ENCODE peak calls at places on chromosome X, in four cellular contexts. R, V, U and F are unnamed samples.

GRCh38 chrX:124736553-124737240 is 390.3 kb downstream of the SH2D1A start:
- DNase-seq in R (no peak), V (no peak), U (no peak), F (peak; percentile 32)

GRCh38 chrX:106007815-106008214 is 30.7 kb downstream of the SERPINA7 start:
- DNase-seq in R (no peak), V (peak; percentile 9), U (no peak), F (no peak)

GRCh38 chrX:103440621-103441020 is 64.3 kb downstream of the BEX3 start:
- DNase-seq in R (no peak), V (no peak), U (no peak), F (no peak)

GRCh38 chrX:154596290-154596929 is 11.5 kb downstream of the CTAG1A start:
- DNase-seq in R (no peak), V (no peak), U (peak; percentile 23), F (no peak)

GRCh38 chrX:72027914-72028307 is 103.8 kb downstream of the RTL5 start:
- DNase-seq in R (no peak), V (no peak), U (no peak), F (no peak)

GRCh38 chrX:74890676-74891430 is 34.4 kb downstream of the NEXMIF start:
- DNase-seq in R (no peak), V (no peak), U (no peak), F (no peak)

GRCh38 chrX:1210844-1211243 is 1.6 kb downstream of the CRLF2 start:
- DNase-seq in R (no peak), V (no peak), U (no peak), F (no peak)

GRCh38 chrX:114268643-114269042 is 315.2 kb upstream of the HTR2C start:
- DNase-seq in R (no peak), V (no peak), U (no peak), F (no peak)

GRCh38 chrX:25726539-25726938 is 411.6 kb upstream of the MAGEB18 start:
- DNase-seq in R (no peak), V (peak; percentile 3), U (peak; percentile 43), F (no peak)

GRCh38 chrX:46386511-46386910 is 158.7 kb downstream of the ZNF674 start:
- DNase-seq in R (no peak), V (no peak), U (no peak), F (no peak)
- TF ChIP-seq CTCF in R (no peak), V (no peak), U (no peak), F (peak; percentile 50)

GRCh38 chrX:123731987-123732678 is 719 bp downstream of the THOC2 start:
- DNase-seq in R (no peak), V (peak; percentile 41), U (no peak), F (peak; percentile 43)
- H3K27ac ChIP-seq in R (peak overlapping the region; percentile 86), V (peak overlapping the region; percentile 94), U (peak overlapping the region; percentile 48), F (peak overlapping the region; percentile 53)

DNA sequence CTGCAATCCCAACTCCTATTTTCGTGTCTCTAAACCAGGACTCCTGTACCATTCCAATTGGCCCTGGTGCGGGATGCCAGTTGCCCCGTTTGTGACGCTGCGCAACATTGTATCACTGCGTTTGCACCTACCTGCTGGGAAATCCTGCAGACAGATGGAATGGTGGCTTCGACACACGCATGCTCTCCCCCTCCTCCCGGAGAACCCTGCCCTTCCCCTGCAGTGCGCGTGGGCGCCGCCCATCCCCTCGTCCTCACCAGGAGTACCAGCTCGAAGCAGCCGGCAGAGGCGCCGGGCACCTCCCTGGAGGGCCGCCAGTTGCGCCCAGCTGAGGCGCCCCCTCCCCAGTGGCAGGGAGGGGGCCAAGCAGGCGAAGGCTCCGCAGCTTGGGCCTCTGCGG is 1.4 kb downstream of the DGKK start:
- DNase-seq in R (no peak), V (peak; percentile 13), U (no peak), F (no peak)
- H3K4me3 ChIP-seq in R (no peak overlapping the region), V (no peak overlapping the region), U (no peak overlapping the region), F (no peak overlapping the region)

DNA sequence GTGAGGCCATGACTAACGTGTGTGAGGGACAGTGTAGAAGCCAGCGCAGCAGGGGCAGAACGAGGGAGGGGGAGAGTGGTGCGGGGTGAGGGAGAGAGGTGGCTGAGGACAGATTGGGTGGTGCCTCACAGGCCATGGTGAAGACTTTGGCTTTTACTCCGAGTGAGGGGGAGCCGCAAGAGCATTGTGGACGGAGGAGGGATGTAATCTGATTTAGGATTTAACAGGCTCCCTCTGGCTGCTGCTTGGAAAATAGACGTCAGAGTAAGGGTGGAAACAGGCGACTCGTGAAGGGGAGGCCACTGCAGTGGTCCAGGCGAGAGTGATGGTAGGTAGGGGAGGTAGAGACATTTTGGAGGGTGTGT is 13.0 kb downstream of the PPP1R3F start:
- DNase-seq in R (no peak), V (peak; percentile 28), U (no peak), F (no peak)
- TF ChIP-seq CTCF in R (peak; percentile 43), V (peak; percentile 32), U (no peak), F (peak; percentile 17)

GRCh38 chrX:47189906-47190305 is 3.7 kb upstream of the UBA1 start:
- DNase-seq in R (no peak), V (no peak), U (no peak), F (peak; percentile 53)

GRCh38 chrX:47191331-47191730 is 2.3 kb upstream of the UBA1 start:
- DNase-seq in R (no peak), V (peak; percentile 43), U (peak; percentile 42), F (peak; percentile 46)

GRCh38 chrX:47191806-47192401 is 1.7 kb upstream of the UBA1 start:
- DNase-seq in R (no peak), V (no peak), U (no peak), F (no peak)

GRCh38 chrX:47193475-47194241 is at the start of gene UBA1:
- DNase-seq in R (peak; percentile 90), V (peak; percentile 99), U (peak; percentile 99), F (peak; percentile 97)

DNA sequence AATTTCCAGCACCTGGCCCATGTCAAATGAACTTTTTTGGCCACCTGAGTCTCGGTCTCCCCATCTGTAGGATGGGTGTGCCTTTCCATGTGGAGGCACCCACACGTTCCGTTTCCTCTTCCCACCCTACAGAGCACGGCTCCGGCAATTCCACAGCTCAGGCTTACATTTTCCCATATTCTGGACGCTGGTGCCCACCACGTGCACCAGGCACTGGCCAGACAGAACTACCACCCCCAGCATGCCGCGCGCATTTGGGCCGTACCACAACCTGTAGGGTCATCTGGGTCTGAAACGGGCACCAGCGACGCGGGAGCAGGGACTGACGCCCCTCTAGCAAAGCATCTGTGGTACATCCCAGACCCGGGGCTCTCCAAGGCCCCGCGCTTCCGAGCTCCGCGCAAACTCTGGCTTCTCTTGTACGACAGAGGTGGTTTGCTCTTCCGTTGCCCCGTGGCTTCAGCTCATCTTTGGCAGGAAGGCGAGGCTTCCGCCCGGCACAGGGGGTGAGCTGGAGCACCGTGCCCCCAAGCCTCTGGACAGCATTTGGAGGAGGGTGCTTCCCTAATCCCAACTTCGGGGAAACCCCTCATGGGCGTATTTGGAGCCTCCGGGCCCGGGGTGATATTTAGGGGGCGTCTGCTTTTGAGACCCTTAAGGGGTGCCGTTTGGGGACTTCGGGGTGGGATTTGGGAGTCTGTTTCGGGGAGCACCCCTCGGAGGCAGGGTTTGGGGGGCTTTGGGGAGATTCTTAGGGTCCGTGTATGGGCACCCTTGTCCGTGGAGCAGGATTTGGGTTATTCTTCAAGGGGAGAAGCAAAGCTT is 3.0 kb upstream of the UBA1 start:
- DNase-seq in R (peak; percentile 82), V (peak; percentile 96), U (peak; percentile 86), F (peak; percentile 88)
- H3K27ac ChIP-seq in R (peak overlapping the region; percentile 33), V (peak overlapping the region; percentile 7), U (no peak overlapping the region), F (no peak overlapping the region)

DNA sequence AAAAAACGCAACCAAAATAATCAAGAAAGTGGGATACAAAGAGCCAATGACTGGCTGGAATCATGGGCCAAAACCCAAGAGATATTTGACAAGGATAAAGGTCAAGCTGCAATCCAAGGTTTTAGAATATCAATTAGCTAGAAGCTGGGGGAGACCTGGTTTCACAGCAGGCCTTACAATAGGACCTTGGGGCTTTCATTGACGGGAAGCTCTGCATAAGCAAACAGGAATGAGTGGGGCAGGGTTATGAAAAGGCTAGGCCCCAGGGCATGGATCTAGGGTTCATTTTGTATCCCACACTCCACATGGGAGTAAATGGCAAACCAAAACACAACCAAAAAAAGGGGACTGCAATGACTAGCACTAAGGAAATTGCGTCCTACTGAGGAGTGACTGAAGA is 215.3 kb downstream of the HS6ST2 start:
- DNase-seq in R (no peak), V (no peak), U (no peak), F (no peak)
- H3K4me3 ChIP-seq in R (no peak overlapping the region), V (no peak overlapping the region), U (no peak overlapping the region), F (no peak overlapping the region)

DNA sequence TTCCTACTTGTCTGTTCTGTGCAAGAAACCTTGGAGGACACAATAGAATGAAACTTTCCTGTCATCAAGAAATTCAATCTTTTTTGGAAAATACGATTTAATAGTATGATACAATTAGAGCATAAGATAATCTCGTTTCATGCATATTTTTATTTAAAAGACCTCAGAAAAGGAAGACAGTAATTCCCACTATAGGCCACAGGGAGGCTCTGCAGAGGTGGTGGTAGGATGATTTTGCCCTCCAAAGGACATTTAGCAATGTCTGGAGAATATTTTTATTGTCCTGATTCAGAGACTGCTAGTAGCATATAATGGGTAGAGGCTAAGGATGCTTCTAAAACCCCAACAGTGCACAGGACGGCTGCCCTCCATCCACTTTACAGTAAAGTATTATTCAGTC is 68.7 kb downstream of the PAK3 start:
- DNase-seq in R (no peak), V (peak; percentile 37), U (no peak), F (no peak)
- TF ChIP-seq CTCF in R (peak; percentile 33), V (peak; percentile 51), U (no peak), F (peak; percentile 36)

GRCh38 chrX:24465524-24465850 is 401 bp downstream of the PDK3 start:
- DNase-seq in R (peak; percentile 15), V (no peak), U (no peak), F (no peak)

GRCh38 chrX:24464836-24465523 is at the start of gene PDK3:
- DNase-seq in R (peak; percentile 92), V (peak; percentile 98), U (peak; percentile 92), F (peak; percentile 91)

GRCh38 chrX:24463077-24463476 is 2.0 kb upstream of the PDK3 start:
- DNase-seq in R (no peak), V (no peak), U (no peak), F (no peak)

GRCh38 chrX:24466025-24466424 is 939 bp downstream of the PDK3 start:
- DNase-seq in R (no peak), V (no peak), U (no peak), F (no peak)

DNA sequence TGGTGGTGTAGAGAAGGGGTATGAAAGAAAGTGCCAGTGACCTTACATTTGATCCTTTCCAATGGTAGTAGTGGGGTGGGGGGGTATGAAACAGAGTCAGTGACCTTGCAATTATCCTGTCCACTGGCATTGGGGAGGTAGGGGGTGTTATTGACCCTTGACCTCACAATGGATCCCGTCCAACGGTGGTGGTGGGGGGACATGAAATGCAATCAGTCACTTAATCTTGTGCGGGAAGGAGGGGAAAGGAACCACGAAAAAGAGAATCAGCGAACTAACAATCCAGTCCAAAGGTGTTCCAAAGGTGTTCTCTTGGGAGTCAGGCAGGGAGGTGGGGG is 619 bp upstream of the PDK3 start:
- DNase-seq in R (no peak), V (peak; percentile 9), U (no peak), F (no peak)
- H3K27ac ChIP-seq in R (peak overlapping the region; percentile 81), V (peak overlapping the region; percentile 97), U (peak overlapping the region; percentile 45), F (peak overlapping the region; percentile 93)